ENCODE peak calls at places on chromosomes 13 and 19, in seven cellular contexts. I, O, K, X, P, B and Q are unnamed samples.

GRCh38 chr19:16901491-16902175 is 12.8 kb downstream of the F2RL3 start:
- DNase-seq in I (no peak), O (no peak), K (no peak), X (no peak), P (no peak), B (no peak), Q (no peak)

GRCh38 chr19:982567-983170 is 1.5 kb upstream of the WDR18 start:
- DNase-seq in I (peak; percentile 97), O (peak; percentile 47), K (peak; percentile 66), X (peak; percentile 51), P (peak; percentile 62), B (peak; percentile 70), Q (peak; percentile 68)

GRCh38 chr19:9130965-9131364 is 4.2 kb upstream of the OR7G3 start:
- DNase-seq in I (no peak), O (no peak), K (no peak), X (no peak), P (no peak), B (no peak), Q (no peak)

GRCh38 chr19:20060282-20060681 is 17.5 kb upstream of the ZNF90 start:
- DNase-seq in I (no peak), O (no peak), K (no peak), X (no peak), P (no peak), B (no peak), Q (no peak)

GRCh38 chr13:106354961-106355360 is 180.5 kb downstream of the EFNB2 start:
- DNase-seq in I (no peak), O (no peak), K (no peak), X (no peak), P (no peak), B (no peak), Q (no peak)

GRCh38 chr13:51148223-51148951 is 37.3 kb upstream of the C13orf42 start:
- DNase-seq in I (no peak), O (no peak), K (no peak), X (no peak), P (no peak), B (peak; percentile 97), Q (no peak)

GRCh38 chr19:46416077-46416709 is 2.8 kb upstream of the CCDC8 start:
- DNase-seq in I (peak; percentile 93), O (peak; percentile 34), K (peak; percentile 61), X (no peak), P (peak; percentile 64), B (peak; percentile 94), Q (no peak)

GRCh38 chr13:113670541-113670940 is 3.5 kb downstream of the GRK1 start:
- DNase-seq in I (no peak), O (no peak), K (no peak), X (no peak), P (no peak), B (no peak), Q (no peak)

GRCh38 chr19:458091-459042 is 2.5 kb downstream of the SHC2 start:
- DNase-seq in I (no peak), O (no peak), K (no peak), X (no peak), P (no peak), B (no peak), Q (no peak)

GRCh38 chr13:102235689-102236088 is 166.2 kb downstream of the FGF14 start:
- DNase-seq in I (no peak), O (no peak), K (no peak), X (no peak), P (no peak), B (no peak), Q (no peak)

GRCh38 chr13:45527699-45528462 is 63.1 kb downstream of the COG3 start:
- DNase-seq in I (no peak), O (no peak), K (no peak), X (no peak), P (no peak), B (no peak), Q (no peak)

GRCh38 chr13:102045713-102046112 is 356.1 kb downstream of the FGF14 start:
- DNase-seq in I (no peak), O (no peak), K (no peak), X (no peak), P (no peak), B (peak; percentile 17), Q (no peak)

GRCh38 chr13:90713436-90714133 is 633.9 kb upstream of the MIR17HG start:
- DNase-seq in I (no peak), O (no peak), K (no peak), X (no peak), P (no peak), B (no peak), Q (no peak)

GRCh38 chr13:24131749-24132148 is 28.8 kb upstream of the SPATA13 start:
- DNase-seq in I (no peak), O (no peak), K (no peak), X (no peak), P (no peak), B (no peak), Q (no peak)

GRCh38 chr19:57118848-57119247 is 937 bp upstream of the USP29 start:
- DNase-seq in I (no peak), O (no peak), K (no peak), X (no peak), P (no peak), B (no peak), Q (no peak)

GRCh38 chr13:109479991-109480696 is 306.2 kb downstream of the IRS2 start:
- DNase-seq in I (peak; percentile 61), O (no peak), K (peak; percentile 16), X (no peak), P (no peak), B (peak; percentile 9), Q (no peak)

GRCh38 chr19:45075215-45076028 is 856 bp downstream of the ZNF296 start:
- DNase-seq in I (peak; percentile 53), O (peak; percentile 8), K (peak; percentile 82), X (no peak), P (peak; percentile 29), B (no peak), Q (no peak)

GRCh38 chr13:33352520-33352919 is 67.0 kb upstream of the STARD13 start:
- DNase-seq in I (no peak), O (no peak), K (no peak), X (no peak), P (no peak), B (no peak), Q (no peak)

GRCh38 chr19:613732-614567 is 19.4 kb downstream of the POLRMT start:
- DNase-seq in I (no peak), O (no peak), K (no peak), X (no peak), P (no peak), B (no peak), Q (no peak)

GRCh38 chr13:27334774-27335490 is 64.3 kb downstream of the RASL11A start:
- DNase-seq in I (no peak), O (no peak), K (no peak), X (no peak), P (no peak), B (no peak), Q (no peak)

GRCh38 chr19:52224211-52224610 is 34.4 kb downstream of the PPP2R1A start:
- DNase-seq in I (no peak), O (no peak), K (no peak), X (no peak), P (no peak), B (no peak), Q (no peak)